ENCODE peak calls at places on chromosome 6, in five cellular contexts. W is astrocyte, M is AG09319, O is fibroblast of the aortic adventitia, R is bronchial epithelial cell. N is an unnamed sample.

GRCh38 chr6:118295336-118295735 is 252.8 kb upstream of the PLN start:
- DNase-seq in W (no peak), M (no peak), O (no peak), R (no peak), N (no peak)

GRCh38 chr6:6546318-6547110 is 42.0 kb upstream of the LY86 start:
- DNase-seq in W (peak; percentile 17), M (no peak), O (peak; percentile 4), R (peak; percentile 16), N (peak; percentile 16)

GRCh38 chr6:6919173-6919572 is 188.6 kb upstream of the RREB1 start:
- DNase-seq in W (no peak), M (no peak), O (no peak), R (peak; percentile 40), N (no peak)

GRCh38 chr6:10884245-10884972 is 2.4 kb upstream of the SYCP2L start:
- DNase-seq in W (no peak), M (no peak), O (no peak), R (no peak), N (no peak)

GRCh38 chr6:71123051-71123450 is 165.6 kb upstream of the OGFRL1 start:
- DNase-seq in W (peak; percentile 67), M (no peak), O (no peak), R (no peak), N (peak; percentile 50)

GRCh38 chr6:19180348-19181073 is 656.7 kb upstream of the ID4 start:
- DNase-seq in W (no peak), M (no peak), O (peak; percentile 51), R (no peak), N (peak; percentile 66)

GRCh38 chr6:89925826-89926225 is 31.6 kb downstream of the GJA10 start:
- DNase-seq in W (no peak), M (no peak), O (no peak), R (peak; percentile 97), N (peak; percentile 16)

GRCh38 chr6:106557837-106558236 is 71.5 kb downstream of the RTN4IP1 start:
- DNase-seq in W (no peak), M (no peak), O (no peak), R (peak; percentile 49), N (peak; percentile 22)

GRCh38 chr6:168658059-168658458 is 217.1 kb downstream of the SMOC2 start:
- DNase-seq in W (no peak), M (no peak), O (no peak), R (no peak), N (no peak)
- TF ChIP-seq CTCF in W (no peak), M (no peak), O (no peak), R (no peak), N (no peak)

GRCh38 chr6:125888989-125889656 is 67.4 kb upstream of the HINT3 start:
- DNase-seq in W (peak; percentile 13), M (no peak), O (peak; percentile 46), R (peak; percentile 74), N (peak; percentile 60)
- TF ChIP-seq CTCF in W (peak; percentile 39), M (peak; percentile 42), O (peak; percentile 49), R (peak; percentile 53), N (peak; percentile 57)

GRCh38 chr6:37485259-37485658 is 14.4 kb downstream of the CCDC167 start:
- DNase-seq in W (no peak), M (no peak), O (no peak), R (no peak), N (no peak)
- TF ChIP-seq CTCF in W (no peak), M (no peak), O (no peak), R (peak; percentile 40), N (peak; percentile 19)

GRCh38 chr6:13953061-13953705 is 28.4 kb downstream of the RNF182 start:
- DNase-seq in W (peak; percentile 46), M (no peak), O (no peak), R (peak; percentile 45), N (no peak)

GRCh38 chr6:13947611-13948178 is 22.9 kb downstream of the RNF182 start:
- DNase-seq in W (no peak), M (no peak), O (no peak), R (no peak), N (no peak)

GRCh38 chr6:13946506-13946905 is 21.8 kb downstream of the RNF182 start:
- DNase-seq in W (no peak), M (no peak), O (no peak), R (no peak), N (no peak)

GRCh38 chr6:13952101-13952500 is 27.3 kb downstream of the RNF182 start:
- DNase-seq in W (no peak), M (no peak), O (no peak), R (no peak), N (no peak)
- TF ChIP-seq CTCF in W (no peak), M (no peak), O (no peak), R (no peak), N (no peak)

DNA sequence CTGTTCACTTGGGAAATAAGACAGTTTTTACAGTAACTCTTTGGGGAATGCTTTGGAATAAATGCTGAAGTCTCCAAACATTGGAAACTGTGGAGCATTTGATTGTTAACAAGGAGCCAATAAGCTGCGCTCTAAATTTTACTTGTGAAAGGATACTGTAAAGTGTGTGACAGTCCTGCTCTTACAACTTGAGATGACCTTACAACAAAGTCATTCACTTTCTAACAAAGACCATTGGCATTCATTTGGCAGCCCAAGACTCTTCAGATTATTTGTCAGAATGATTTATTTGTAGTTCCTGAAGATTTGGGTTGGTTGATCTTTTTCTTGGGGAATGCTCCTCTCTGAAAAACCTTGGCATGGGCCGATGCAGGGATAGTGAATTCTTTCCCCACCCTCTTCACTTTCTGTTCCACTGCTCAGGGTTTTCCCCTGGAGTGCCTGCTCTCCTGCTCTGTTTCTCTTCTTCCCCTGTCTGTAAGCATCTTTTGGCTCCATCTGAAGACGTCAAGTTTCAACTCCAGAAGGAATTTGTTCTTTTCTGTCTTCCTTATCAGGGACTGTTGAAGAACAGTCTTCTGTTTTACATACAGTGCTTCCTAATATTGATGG is 116.4 kb downstream of the AKAP7 start:
- DNase-seq in W (no peak), M (no peak), O (peak; percentile 14), R (no peak), N (peak; percentile 3)
- TF ChIP-seq CTCF in W (no peak), M (no peak), O (no peak), R (no peak), N (no peak)

DNA sequence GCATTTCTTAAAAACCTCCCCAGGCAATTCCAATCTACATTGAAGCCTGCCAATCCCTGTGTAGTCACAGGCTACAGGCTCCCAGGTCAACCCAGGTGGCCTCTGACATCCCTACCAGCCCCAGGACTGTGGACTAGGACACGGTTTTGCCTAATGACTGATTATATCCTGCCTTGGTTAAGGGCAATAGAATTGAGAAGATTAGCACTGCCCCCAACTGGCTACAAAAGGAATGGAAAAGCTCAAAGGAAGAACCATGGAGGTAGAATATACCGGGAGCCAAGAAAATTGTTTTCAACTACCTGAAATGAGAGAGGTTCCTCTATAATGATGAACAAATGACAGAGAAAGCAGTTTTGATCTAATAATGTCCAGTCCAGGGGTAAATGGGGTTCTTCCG is 421.1 kb upstream of the AGPAT4 start:
- DNase-seq in W (peak; percentile 5), M (peak; percentile 7), O (peak; percentile 33), R (no peak), N (peak; percentile 39)
- TF ChIP-seq CTCF in W (peak; percentile 39), M (peak; percentile 56), O (peak; percentile 53), R (no peak), N (peak; percentile 66)

GRCh38 chr6:33390173-33390572 is 1.4 kb upstream of the KIFC1 start:
- DNase-seq in W (no peak), M (no peak), O (no peak), R (no peak), N (no peak)

GRCh38 chr6:33383427-33384185 is 8.0 kb upstream of the KIFC1 start:
- DNase-seq in W (no peak), M (no peak), O (no peak), R (no peak), N (no peak)

GRCh38 chr6:33380272-33380981 is 11.2 kb upstream of the KIFC1 start:
- DNase-seq in W (no peak), M (no peak), O (no peak), R (peak; percentile 53), N (no peak)

DNA sequence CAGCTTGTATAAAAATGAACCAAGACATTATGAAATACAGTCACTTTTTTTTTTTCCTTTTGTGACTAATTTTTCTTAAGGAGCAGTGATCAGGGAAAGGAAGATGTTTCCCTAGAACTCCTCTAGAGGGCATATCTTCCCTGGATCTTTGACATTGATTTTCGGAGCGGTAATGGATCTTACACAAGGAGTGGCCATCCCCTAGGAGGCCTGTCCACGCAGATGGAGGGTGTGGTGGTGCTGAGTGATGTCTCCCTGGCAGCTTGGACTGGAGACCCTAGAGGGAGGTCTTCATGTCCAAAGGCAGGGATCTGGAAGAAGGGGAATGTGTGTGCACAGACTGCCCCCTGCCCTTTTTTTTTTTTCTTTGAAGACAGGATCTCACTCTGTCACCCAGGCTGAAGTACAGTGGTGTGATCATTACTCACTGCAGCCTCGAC is 7.0 kb upstream of the KIFC1 start:
- DNase-seq in W (peak; percentile 52), M (no peak), O (peak; percentile 87), R (peak; percentile 85), N (peak; percentile 83)
- TF ChIP-seq CTCF in W (peak; percentile 42), M (no peak), O (peak; percentile 68), R (peak; percentile 45), N (peak; percentile 60)

DNA sequence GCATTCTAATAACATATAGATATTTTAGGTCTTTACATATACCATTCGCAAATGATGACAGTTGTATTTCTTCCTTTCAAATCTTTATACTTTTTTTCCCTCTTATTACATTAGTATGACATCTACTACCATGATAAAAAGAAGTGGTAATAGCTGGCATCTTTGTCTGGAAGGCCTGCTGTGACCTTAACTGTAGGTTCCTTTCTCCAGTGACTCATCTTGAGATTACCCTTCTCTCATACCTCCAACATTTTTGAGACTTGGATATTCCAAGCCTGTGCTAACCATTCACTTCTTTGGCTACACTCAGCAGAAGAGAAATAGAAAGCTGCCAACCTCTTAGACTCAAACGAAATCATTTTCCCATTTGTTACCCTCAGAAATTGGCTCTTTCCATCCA is 30.3 kb downstream of the ZKSCAN8 start:
- DNase-seq in W (no peak), M (no peak), O (no peak), R (no peak), N (no peak)
- TF ChIP-seq CTCF in W (no peak), M (no peak), O (no peak), R (no peak), N (no peak)

GRCh38 chr6:135145509-135145865 is 35.6 kb upstream of the MYB start:
- DNase-seq in W (no peak), M (no peak), O (peak; percentile 32), R (no peak), N (peak; percentile 27)

GRCh38 chr6:135147637-135148592 is 33.2 kb upstream of the MYB start:
- DNase-seq in W (no peak), M (no peak), O (no peak), R (no peak), N (no peak)

GRCh38 chr6:135146160-135146920 is 34.8 kb upstream of the MYB start:
- DNase-seq in W (peak; percentile 87), M (no peak), O (no peak), R (peak; percentile 48), N (peak; percentile 31)

GRCh38 chr6:135141728-135142127 is 39.4 kb upstream of the MYB start:
- DNase-seq in W (no peak), M (no peak), O (no peak), R (no peak), N (no peak)

GRCh38 chr6:135144678-135145508 is 36.2 kb upstream of the MYB start:
- DNase-seq in W (peak; percentile 8), M (no peak), O (peak; percentile 53), R (peak; percentile 28), N (peak; percentile 60)
- TF ChIP-seq CTCF in W (peak; percentile 59), M (peak; percentile 48), O (peak; percentile 68), R (peak; percentile 53), N (peak; percentile 69)

N was measured in fibroblast of pulmonary artery.